ENCODE peak calls at places on chromosomes 11 and 22, in seven cellular contexts. P is naive thymus-derived CD4-positive, alpha-beta T cell; T is aorta; H is DND-41; Z is HCT116; K is PC-9; U is cardiac muscle cell. Q is an unnamed sample. For H3K9me3, the result is how much of the 10 kb centered on the place peaks cover.

GRCh38 chr22:47269689-47270088 is 507.2 kb downstream of the TBC1D22A start:
- DNase-seq in P (no peak), T (no peak), H (no peak), Z (no peak), K (no peak), U (no peak), Q (no peak)

GRCh38 chr11:61601512-61601911 is 20.6 kb upstream of the SYT7 start:
- DNase-seq in P (no peak), T (no peak), H (no peak), Z (no peak), K (no peak), U (no peak), Q (no peak)

GRCh38 chr11:12220305-12220704 is 109.9 kb downstream of the MICAL2 start:
- DNase-seq in P (no peak), T (peak), H (no peak), Z (no peak), K (no peak), U (no peak), Q (no peak)

GRCh38 chr22:47120399-47120798 is 357.9 kb downstream of the TBC1D22A start:
- DNase-seq in P (no peak), T (no peak), H (no peak), Z (no peak), K (no peak), U (no peak), Q (no peak)

GRCh38 chr11:36243641-36244040 is 45.6 kb downstream of the COMMD9 start:
- DNase-seq in P (no peak), T (no peak), H (no peak), Z (no peak), K (no peak), U (no peak), Q (no peak)

GRCh38 chr22:39999144-39999757 is 4.5 kb downstream of the FAM83F start:
- DNase-seq in P (no peak), T (no peak), H (no peak), Z (no peak), K (peak), U (no peak), Q (no peak)

GRCh38 chr11:121446752-121447156 is 5.4 kb upstream of the SORL1 start:
- DNase-seq in P (no peak), T (no peak), H (no peak), Z (no peak), K (no peak), U (peak), Q (no peak)

GRCh38 chr22:32487021-32487420 is 12.4 kb downstream of the FBXO7 start:
- DNase-seq in P (no peak), T (no peak), H (no peak), Z (no peak), K (no peak), U (no peak), Q (no peak)

GRCh38 chr22:36339171-36340065 is 48.3 kb downstream of the MYH9 start:
- DNase-seq in P (no peak), T (no peak), H (no peak), Z (no peak), K (no peak), U (no peak), Q (no peak)

GRCh38 chr11:9276571-9276970 is 11.4 kb upstream of the DENND5A start:
- DNase-seq in P (no peak), T (no peak), H (no peak), Z (no peak), K (no peak), U (no peak), Q (no peak)

GRCh38 chr22:36419177-36419911 is 31.6 kb upstream of the MYH9 start:
- DNase-seq in P (no peak), T (no peak), H (peak), Z (no peak), K (peak), U (peak), Q (no peak)

GRCh38 chr11:19577391-19577831 is 135.2 kb upstream of the NAV2 start:
- DNase-seq in P (no peak), T (peak), H (no peak), Z (no peak), K (no peak), U (peak), Q (no peak)

GRCh38 chr11:11979487-11980117 is 28.8 kb downstream of the DKK3 start:
- DNase-seq in P (no peak), T (no peak), H (no peak), Z (no peak), K (peak), U (peak), Q (no peak)

GRCh38 chr11:67505605-67506396 is 638 bp upstream of the PITPNM1 start:
- DNase-seq in P (peak), T (peak), H (peak), Z (peak), K (peak), U (peak), Q (peak)

GRCh38 chr11:75421035-75421602 is 11.9 kb downstream of the KLHL35 start:
- DNase-seq in P (no peak), T (peak), H (no peak), Z (no peak), K (no peak), U (no peak), Q (no peak)

GRCh38 chr11:64245401-64245796 is 1.3 kb downstream of the PPP1R14B start:
- DNase-seq in P (no peak), T (no peak), H (peak), Z (no peak), K (no peak), U (no peak), Q (peak)

GRCh38 chr11:17256512-17256911 is 20.0 kb upstream of the NUCB2 start:
- DNase-seq in P (no peak), T (no peak), H (no peak), Z (no peak), K (no peak), U (no peak), Q (no peak)

DNA sequence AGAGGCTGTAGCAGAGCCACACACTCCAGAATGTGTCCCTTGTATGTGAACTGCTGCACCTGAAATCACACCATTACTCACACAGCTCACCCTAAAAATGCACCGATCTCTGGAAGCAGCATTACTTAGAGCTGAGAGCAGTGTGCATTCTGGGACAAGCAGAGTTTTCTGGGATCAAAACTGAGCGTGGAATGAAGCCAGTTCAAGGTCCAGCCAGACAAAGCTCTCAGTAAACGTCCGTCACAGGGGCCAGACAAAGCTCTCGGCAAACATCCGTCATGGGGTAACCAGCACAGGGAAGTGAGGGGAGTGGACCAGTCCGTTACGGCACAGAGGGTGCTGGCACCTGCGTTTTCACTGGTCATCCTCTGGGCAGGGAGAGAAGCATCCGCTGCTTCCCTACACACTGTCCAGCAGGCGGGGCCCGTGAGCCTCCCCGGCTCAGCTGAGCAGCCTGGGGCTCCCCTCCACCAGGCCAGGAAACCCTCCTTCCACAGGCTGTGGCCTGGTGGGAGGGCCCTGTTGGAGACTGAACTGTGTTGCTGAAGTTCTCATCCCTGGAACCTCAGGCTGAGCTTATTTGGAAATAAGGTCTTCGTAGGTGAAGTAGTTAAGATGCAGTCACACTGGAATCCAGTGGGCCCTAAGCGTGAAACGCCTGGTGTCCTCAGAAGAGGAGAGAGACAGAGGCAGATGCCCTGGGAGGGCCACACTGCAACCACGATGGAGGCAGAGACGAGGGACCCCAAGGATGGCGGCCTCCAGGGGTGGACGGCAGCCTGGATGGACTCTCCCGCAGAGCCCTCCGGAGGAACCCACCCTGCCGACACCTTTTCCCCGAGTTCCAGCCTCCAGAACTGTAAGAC is 883.9 kb downstream of the BRD1 start:
- DNase-seq in P (no peak), T (no peak), H (no peak), Z (no peak), K (peak), U (peak), Q (no peak)
- H3K9me3 ChIP-seq in P (under half), T (under half), H (under half), Z (under half), K (under half), U (under half), Q (under half)

GRCh38 chr22:48431014-48431413 is 1396.7 kb downstream of the BRD1 start:
- DNase-seq in P (no peak), T (no peak), H (no peak), Z (no peak), K (no peak), U (no peak), Q (no peak)
- H3K9me3 ChIP-seq in P (under half), T (under half), H (under half), Z (under half), K (under half), U (under half), Q (under half)

GRCh38 chr11:103779054-103779453 is 257.4 kb upstream of the DDI1 start:
- DNase-seq in P (no peak), T (no peak), H (no peak), Z (no peak), K (no peak), U (no peak), Q (no peak)
- H3K9me3 ChIP-seq in P (under half), T (under half), H (under half), Z (under half), K (under half), U (under half), Q (under half)

DNA sequence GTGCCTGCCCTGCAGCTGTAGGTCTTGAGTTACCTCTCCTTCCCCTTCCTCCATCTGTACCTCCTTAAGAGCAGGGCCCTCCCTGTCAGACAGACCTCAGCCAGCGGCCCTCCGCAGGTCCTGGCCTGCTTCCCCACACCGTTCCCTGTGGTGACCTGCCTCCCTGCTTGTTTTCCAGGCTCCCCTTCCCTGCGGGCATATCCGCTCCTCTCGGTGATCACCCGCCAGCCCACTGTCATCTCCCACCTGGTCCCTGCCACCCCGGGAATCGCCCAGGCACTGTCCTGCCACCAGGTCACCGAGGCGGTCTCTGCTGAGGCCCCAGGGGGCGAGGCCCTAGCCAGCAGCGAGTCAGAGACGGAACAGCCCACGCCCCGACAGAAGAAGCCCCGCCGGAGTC is 60.9 kb downstream of the BARX2 start:
- DNase-seq in P (no peak), T (no peak), H (no peak), Z (no peak), K (no peak), U (no peak), Q (no peak)
- H3K9me3 ChIP-seq in P (under half), T (under half), H (under half), Z (under half), K (under half), U (under half), Q (under half)

Q was measured in T-helper 17 cell.